ENCODE peak calls at places on chromosomes 16 and 17, in seven cellular contexts. H, A, O, V, J, T and R are unnamed samples.

GRCh38 chr16:82061861-82062525 is 26.9 kb downstream of the HSD17B2 start:
- DNase-seq in V (no peak), H (no peak), O (no peak), T (peak), J (peak), A (peak), R (no peak)

GRCh38 chr16:57899771-57900661 is 70.9 kb downstream of the CNGB1 start:
- DNase-seq in T (peak), H (no peak), A (peak), J (peak), O (peak), V (no peak), R (peak)

GRCh38 chr17:12730931-12731521 is 58.3 kb upstream of the ARHGAP44 start:
- DNase-seq in A (peak), V (no peak), O (no peak), T (no peak), J (no peak), H (no peak), R (peak)

GRCh38 chr17:21162394-21162775 is 35.6 kb downstream of the DHRS7B start:
- DNase-seq in J (no peak), O (no peak), H (no peak), V (no peak), T (no peak), A (no peak), R (no peak)

GRCh38 chr17:50049636-50050035 is 6.3 kb upstream of the ITGA3 start:
- DNase-seq in O (no peak), A (no peak), H (no peak), J (no peak), T (no peak), V (no peak), R (peak)

GRCh38 chr17:64455993-64456885 is 7.3 kb downstream of the MILR1 start:
- DNase-seq in A (no peak), J (no peak), T (no peak), H (no peak), O (no peak), V (no peak), R (no peak)

GRCh38 chr16:54430491-54431030 is 144.0 kb upstream of the IRX3 start:
- DNase-seq in V (no peak), A (no peak), H (no peak), O (peak), T (no peak), J (no peak), R (peak)

GRCh38 chr17:44548714-44549230 is 8.5 kb upstream of the FZD2 start:
- DNase-seq in T (no peak), H (no peak), O (no peak), V (no peak), J (no peak), A (no peak), R (no peak)

GRCh38 chr17:45852535-45853297 is 8.0 kb downstream of the SPPL2C start:
- DNase-seq in J (peak), H (peak), O (peak), A (peak), T (peak), V (no peak), R (peak)

GRCh38 chr17:44807093-44807816 is 22.8 kb downstream of the GJC1 start:
- DNase-seq in V (no peak), T (no peak), O (no peak), J (no peak), H (no peak), A (no peak), R (no peak)

GRCh38 chr17:55420776-55421178 is 858 bp downstream of the MMD start:
- DNase-seq in A (no peak), H (no peak), V (no peak), T (peak), O (no peak), J (peak), R (peak)

GRCh38 chr16:28175715-28176114 is 36.0 kb downstream of the XPO6 start:
- DNase-seq in T (no peak), J (no peak), V (no peak), A (no peak), O (no peak), H (no peak), R (no peak)

GRCh38 chr17:66952031-66952524 is 12.4 kb upstream of the CACNG4 start:
- DNase-seq in A (peak), J (no peak), T (no peak), H (peak), O (peak), V (no peak), R (peak)

GRCh38 chr17:36464765-36465088 is 21.8 kb upstream of the ZNHIT3 start:
- DNase-seq in O (no peak), T (no peak), J (no peak), V (no peak), H (no peak), A (no peak), R (no peak)

GRCh38 chr17:68592667-68593330 is 8.4 kb downstream of the FAM20A start:
- DNase-seq in H (no peak), V (no peak), T (no peak), O (no peak), A (no peak), J (no peak), R (no peak)

GRCh38 chr16:57740423-57741071 is 5.0 kb downstream of the KATNB1 start:
- DNase-seq in T (no peak), A (no peak), V (no peak), H (no peak), O (no peak), J (no peak), R (no peak)

GRCh38 chr17:58531661-58532554 is 17.5 kb upstream of the MTMR4 start:
- DNase-seq in O (no peak), J (peak), T (peak), A (no peak), V (no peak), H (no peak), R (peak)

GRCh38 chr17:55793272-55793671 is 42.4 kb downstream of the PCTP start:
- DNase-seq in T (no peak), H (no peak), A (no peak), O (no peak), J (no peak), V (no peak), R (no peak)

GRCh38 chr17:59620518-59621259 is 994 bp downstream of the CLTC start:
- DNase-seq in O (peak), H (no peak), A (peak), T (peak), V (no peak), J (peak), R (peak)

GRCh38 chr17:63191610-63192009 is 225.6 kb downstream of the TANC2 start:
- DNase-seq in A (no peak), H (no peak), J (no peak), V (no peak), O (no peak), T (no peak), R (no peak)

GRCh38 chr16:30369091-30369937 is 980 bp downstream of the TBC1D10B start:
- DNase-seq in A (no peak), T (no peak), J (peak), V (no peak), O (no peak), H (no peak), R (no peak)

GRCh38 chr17:48547839-48548686 is 3.2 kb upstream of the HOXB2 start:
- DNase-seq in H (no peak), T (no peak), V (no peak), O (no peak), J (peak), A (no peak), R (no peak)

GRCh38 chr17:8476741-8477140 is 41.1 kb downstream of the NDEL1 start:
- DNase-seq in V (no peak), T (no peak), A (no peak), H (no peak), O (no peak), J (no peak), R (no peak)

GRCh38 chr17:33039874-33040273 is 48.2 kb downstream of the SPACA3 start:
- DNase-seq in O (no peak), A (no peak), H (no peak), V (no peak), J (no peak), T (no peak), R (no peak)

GRCh38 chr16:67156146-67156844 is 3.4 kb downstream of the TRADD start:
- DNase-seq in H (no peak), O (no peak), V (no peak), J (no peak), T (no peak), A (no peak), R (no peak)

GRCh38 chr17:34246436-34246835 is 8.6 kb upstream of the CCL2 start:
- DNase-seq in V (no peak), J (no peak), T (no peak), H (no peak), O (no peak), A (no peak), R (no peak)

GRCh38 chr16:20956319-20956718 is 55.7 kb downstream of the LYRM1 start:
- DNase-seq in O (no peak), V (no peak), H (no peak), T (no peak), J (no peak), A (no peak), R (peak)

GRCh38 chr17:67289174-67289876 is 44.3 kb upstream of the HELZ start:
- DNase-seq in J (no peak), V (no peak), O (no peak), A (no peak), T (no peak), H (no peak), R (no peak)

GRCh38 chr16:70553645-70554044 is 30.0 kb downstream of the SF3B3 start:
- DNase-seq in A (no peak), T (no peak), V (no peak), O (no peak), H (no peak), J (no peak), R (no peak)

GRCh38 chr16:70552675-70553074 is 29.1 kb downstream of the SF3B3 start:
- DNase-seq in H (no peak), J (no peak), T (no peak), V (no peak), A (no peak), O (no peak), R (no peak)

GRCh38 chr16:70556063-70556462 is 32.4 kb downstream of the SF3B3 start:
- DNase-seq in A (no peak), O (no peak), T (no peak), V (no peak), J (no peak), H (no peak), R (no peak)

GRCh38 chr16:70551788-70552187 is 28.2 kb downstream of the SF3B3 start:
- DNase-seq in O (no peak), A (no peak), J (no peak), V (no peak), H (no peak), T (no peak), R (no peak)

DNA sequence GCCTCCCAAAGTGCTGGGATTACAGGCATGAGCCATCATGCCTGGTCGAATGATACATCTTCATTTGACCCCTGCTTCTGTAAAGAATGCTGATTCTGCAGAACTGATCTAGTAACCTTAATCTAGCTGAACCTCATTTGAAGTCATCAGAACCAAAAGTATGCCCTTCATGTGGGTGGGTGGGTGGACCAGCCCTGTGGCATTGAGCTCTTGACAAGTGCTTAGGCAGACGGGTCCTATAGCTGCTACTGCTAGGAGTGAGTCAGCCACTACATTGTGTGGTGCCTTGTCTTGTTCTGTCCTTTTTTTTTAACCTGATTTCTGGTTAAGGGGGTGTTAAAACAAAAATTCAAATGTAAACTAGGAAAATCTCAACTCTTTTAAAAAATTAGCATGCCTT is 29.6 kb downstream of the SF3B3 start:
- DNase-seq in A (no peak), O (no peak), T (no peak), H (no peak), J (no peak), V (no peak), R (no peak)
- TF ChIP-seq JUND in A (no peak), O (no peak), T (no peak), H (no peak), J (no peak), V (no peak), R (no peak)

GRCh38 chr17:39744836-39745215 is 7.1 kb downstream of the GRB7 start:
- DNase-seq in T (no peak), V (no peak), J (no peak), A (no peak), O (no peak), H (no peak), R (no peak)
- TF ChIP-seq JUND in T (no peak), V (no peak), J (no peak), A (no peak), O (no peak), H (no peak), R (no peak)

DNA sequence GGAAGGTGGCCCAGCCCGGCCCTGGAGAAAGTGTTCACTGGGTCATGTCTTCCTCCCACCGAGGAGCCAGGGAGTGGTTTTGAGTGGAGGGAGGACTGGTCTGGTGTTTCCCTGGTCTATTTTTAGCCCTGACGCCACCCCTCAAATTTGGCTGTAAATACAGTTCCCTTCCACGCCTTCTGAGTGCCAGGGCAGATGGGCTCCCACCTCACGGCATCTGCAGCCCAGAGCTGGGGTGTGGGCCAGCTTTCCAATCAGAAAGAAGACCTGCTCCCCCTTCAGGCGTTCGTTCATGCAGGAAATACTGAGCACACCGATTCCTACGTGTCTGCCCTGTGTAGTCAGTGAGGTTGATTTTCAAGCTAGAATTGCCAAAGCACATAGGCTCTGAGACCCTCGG is 53.7 kb downstream of the SNX20 start:
- DNase-seq in J (no peak), A (no peak), H (no peak), T (peak), V (no peak), O (no peak), R (no peak)
- TF ChIP-seq JUND in J (no peak), A (no peak), H (no peak), T (no peak), V (no peak), O (no peak), R (no peak)

DNA sequence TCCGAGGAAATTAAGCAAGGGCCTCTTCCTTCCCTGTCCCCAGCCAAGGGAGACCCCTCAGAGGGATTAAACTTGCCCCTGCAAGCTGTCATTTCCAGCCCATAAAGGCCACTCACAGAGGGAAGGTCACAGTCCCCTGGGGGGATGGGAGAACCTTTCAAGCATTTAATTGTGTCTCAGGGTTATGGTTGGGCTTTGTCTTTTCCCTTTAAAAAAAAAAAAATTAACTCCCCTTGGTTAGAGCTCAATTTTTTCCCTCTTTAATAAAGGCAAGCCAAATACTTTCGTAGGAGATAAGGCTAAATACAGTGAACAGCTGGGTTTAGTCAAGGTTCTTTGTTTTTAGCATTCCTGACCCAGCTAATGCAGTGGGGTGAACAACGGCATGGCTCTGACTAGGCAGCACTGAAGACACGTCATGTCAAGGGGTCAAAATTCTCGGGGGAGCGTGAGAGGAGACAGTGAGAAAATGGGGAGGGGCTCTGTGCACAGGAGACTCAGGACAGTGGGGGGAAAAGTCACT is 30.4 kb downstream of the AXIN2 start:
- DNase-seq in J (no peak), V (no peak), H (no peak), T (peak), O (no peak), A (no peak), R (no peak)
- TF ChIP-seq JUND in J (no peak), V (no peak), H (no peak), T (no peak), O (no peak), A (no peak), R (no peak)

GRCh38 chr16:22813946-22814325 is at the start of gene HS3ST2:
- DNase-seq in H (peak), V (no peak), J (no peak), A (no peak), O (no peak), T (peak), R (no peak)
- TF ChIP-seq JUND in H (no peak), V (no peak), J (no peak), A (no peak), O (no peak), T (no peak), R (no peak)

GRCh38 chr16:59487067-59487466 is 753.0 kb upstream of the GOT2 start:
- DNase-seq in O (no peak), V (no peak), T (no peak), J (no peak), H (no peak), A (no peak), R (no peak)
- TF ChIP-seq JUND in O (no peak), V (no peak), T (no peak), J (no peak), H (no peak), A (no peak), R (no peak)

GRCh38 chr16:86428729-86429472 is 81.4 kb upstream of the FOXF1 start:
- DNase-seq in H (no peak), T (no peak), V (no peak), A (peak), O (no peak), J (peak), R (peak)
- TF ChIP-seq JUND in H (no peak), T (no peak), V (no peak), A (no peak), O (no peak), J (no peak), R (no peak)

GRCh38 chr17:75096082-75096625 is 8.4 kb downstream of the SLC16A5 start:
- DNase-seq in V (no peak), O (peak), J (peak), H (no peak), T (no peak), A (peak), R (peak)
- TF ChIP-seq JUND in V (no peak), O (no peak), J (peak), H (no peak), T (no peak), A (no peak), R (no peak)